ENCODE peak calls at places on chromosomes 4 and X, in eight cellular contexts. One of them, this sample, is unnamed.

GRCh38 chr4:39279416-39279815 is 86.7 kb downstream of the RFC1 start:
- DNase-seq in cardiac muscle cell: no peak
- DNase-seq in lower lobe of right lung: no peak
- DNase-seq in breast epithelium: no peak
- DNase-seq in OCI-LY7: no peak
- DNase-seq in neuronal stem cell: no peak
- DNase-seq in brain microvascular endothelial cell: no peak
- DNase-seq in endothelial cell of umbilical vein: no peak
- DNase-seq in this sample: no peak

GRCh38 chrX:39821011-39821708 is 276.6 kb downstream of the BCOR start:
- DNase-seq in cardiac muscle cell: peak; percentile 44
- DNase-seq in lower lobe of right lung: no peak
- DNase-seq in breast epithelium: no peak
- DNase-seq in OCI-LY7: no peak
- DNase-seq in neuronal stem cell: peak; percentile 51
- DNase-seq in brain microvascular endothelial cell: no peak
- DNase-seq in endothelial cell of umbilical vein: peak; percentile 13
- DNase-seq in this sample: no peak

GRCh38 chrX:66988331-66988730 is 349.5 kb upstream of the EDA2R start:
- DNase-seq in cardiac muscle cell: no peak
- DNase-seq in lower lobe of right lung: no peak
- DNase-seq in breast epithelium: no peak
- DNase-seq in OCI-LY7: no peak
- DNase-seq in neuronal stem cell: no peak
- DNase-seq in brain microvascular endothelial cell: no peak
- DNase-seq in endothelial cell of umbilical vein: no peak
- DNase-seq in this sample: no peak

GRCh38 chr4:172962564-172963353 is 205.9 kb upstream of the GALNT7 start:
- DNase-seq in cardiac muscle cell: no peak
- DNase-seq in lower lobe of right lung: no peak
- DNase-seq in breast epithelium: no peak
- DNase-seq in OCI-LY7: no peak
- DNase-seq in neuronal stem cell: no peak
- DNase-seq in brain microvascular endothelial cell: no peak
- DNase-seq in endothelial cell of umbilical vein: peak; percentile 84
- DNase-seq in this sample: no peak

GRCh38 chrX:9859711-9860555 is 73.7 kb downstream of the SHROOM2 start:
- DNase-seq in cardiac muscle cell: no peak
- DNase-seq in lower lobe of right lung: no peak
- DNase-seq in breast epithelium: no peak
- DNase-seq in OCI-LY7: no peak
- DNase-seq in neuronal stem cell: no peak
- DNase-seq in brain microvascular endothelial cell: peak; percentile 72
- DNase-seq in endothelial cell of umbilical vein: no peak
- DNase-seq in this sample: no peak

GRCh38 chr4:39232100-39232499 is 49.8 kb downstream of the WDR19 start:
- DNase-seq in cardiac muscle cell: no peak
- DNase-seq in lower lobe of right lung: no peak
- DNase-seq in breast epithelium: no peak
- DNase-seq in OCI-LY7: no peak
- DNase-seq in neuronal stem cell: no peak
- DNase-seq in brain microvascular endothelial cell: no peak
- DNase-seq in endothelial cell of umbilical vein: no peak
- DNase-seq in this sample: no peak

GRCh38 chr4:76589872-76590846 is 155.1 kb downstream of the SHROOM3 start:
- DNase-seq in cardiac muscle cell: peak; percentile 96
- DNase-seq in lower lobe of right lung: peak; percentile 81
- DNase-seq in breast epithelium: peak; percentile 63
- DNase-seq in OCI-LY7: no peak
- DNase-seq in neuronal stem cell: peak; percentile 87
- DNase-seq in brain microvascular endothelial cell: peak; percentile 96
- DNase-seq in endothelial cell of umbilical vein: no peak
- DNase-seq in this sample: no peak

GRCh38 chr4:156247470-156247869 is 293.8 kb upstream of the CTSO start:
- DNase-seq in cardiac muscle cell: no peak
- DNase-seq in lower lobe of right lung: no peak
- DNase-seq in breast epithelium: no peak
- DNase-seq in OCI-LY7: no peak
- DNase-seq in neuronal stem cell: no peak
- DNase-seq in brain microvascular endothelial cell: no peak
- DNase-seq in endothelial cell of umbilical vein: no peak
- DNase-seq in this sample: no peak

GRCh38 chr4:121706595-121707021 is 9.8 kb upstream of the ANXA5 start:
- DNase-seq in cardiac muscle cell: peak; percentile 87
- DNase-seq in lower lobe of right lung: no peak
- DNase-seq in breast epithelium: no peak
- DNase-seq in OCI-LY7: no peak
- DNase-seq in neuronal stem cell: no peak
- DNase-seq in brain microvascular endothelial cell: peak; percentile 76
- DNase-seq in endothelial cell of umbilical vein: no peak
- DNase-seq in this sample: no peak

GRCh38 chrX:57155171-57155570 is 18.0 kb upstream of the SPIN2A start:
- DNase-seq in cardiac muscle cell: no peak
- DNase-seq in lower lobe of right lung: no peak
- DNase-seq in breast epithelium: no peak
- DNase-seq in OCI-LY7: no peak
- DNase-seq in neuronal stem cell: no peak
- DNase-seq in brain microvascular endothelial cell: no peak
- DNase-seq in endothelial cell of umbilical vein: no peak
- DNase-seq in this sample: no peak

GRCh38 chr4:166896254-166896653 is 338.0 kb downstream of the SPOCK3 start:
- DNase-seq in cardiac muscle cell: no peak
- DNase-seq in lower lobe of right lung: no peak
- DNase-seq in breast epithelium: no peak
- DNase-seq in OCI-LY7: no peak
- DNase-seq in neuronal stem cell: no peak
- DNase-seq in brain microvascular endothelial cell: no peak
- DNase-seq in endothelial cell of umbilical vein: no peak
- DNase-seq in this sample: no peak

GRCh38 chrX:16559206-16559619 is 90.7 kb upstream of the S100G start:
- DNase-seq in cardiac muscle cell: no peak
- DNase-seq in lower lobe of right lung: no peak
- DNase-seq in breast epithelium: no peak
- DNase-seq in OCI-LY7: no peak
- DNase-seq in neuronal stem cell: no peak
- DNase-seq in brain microvascular endothelial cell: no peak
- DNase-seq in endothelial cell of umbilical vein: no peak
- DNase-seq in this sample: no peak

GRCh38 chr4:112082954-112083586 is 62.2 kb upstream of the FAM241A start:
- DNase-seq in cardiac muscle cell: peak; percentile 64
- DNase-seq in lower lobe of right lung: no peak
- DNase-seq in breast epithelium: no peak
- DNase-seq in OCI-LY7: no peak
- DNase-seq in neuronal stem cell: no peak
- DNase-seq in brain microvascular endothelial cell: peak; percentile 53
- DNase-seq in endothelial cell of umbilical vein: peak; percentile 99
- DNase-seq in this sample: no peak

GRCh38 chrX:56794831-56795230 is 65.8 kb downstream of the NBDY start:
- DNase-seq in cardiac muscle cell: no peak
- DNase-seq in lower lobe of right lung: no peak
- DNase-seq in breast epithelium: no peak
- DNase-seq in OCI-LY7: no peak
- DNase-seq in neuronal stem cell: no peak
- DNase-seq in brain microvascular endothelial cell: no peak
- DNase-seq in endothelial cell of umbilical vein: no peak
- DNase-seq in this sample: no peak

GRCh38 chr4:174553828-174554227 is 31.5 kb upstream of the HPGD start:
- DNase-seq in cardiac muscle cell: peak; percentile 29
- DNase-seq in lower lobe of right lung: no peak
- DNase-seq in breast epithelium: no peak
- DNase-seq in OCI-LY7: no peak
- DNase-seq in neuronal stem cell: no peak
- DNase-seq in brain microvascular endothelial cell: no peak
- DNase-seq in endothelial cell of umbilical vein: no peak
- DNase-seq in this sample: no peak

GRCh38 chrX:119008122-119008744 is 33.8 kb downstream of the LONRF3 start:
- DNase-seq in cardiac muscle cell: peak; percentile 50
- DNase-seq in lower lobe of right lung: no peak
- DNase-seq in breast epithelium: no peak
- DNase-seq in OCI-LY7: peak; percentile 16
- DNase-seq in neuronal stem cell: peak; percentile 1
- DNase-seq in brain microvascular endothelial cell: peak; percentile 20
- DNase-seq in endothelial cell of umbilical vein: peak; percentile 44
- DNase-seq in this sample: no peak

GRCh38 chrX:2500681-2501151 is at the start of the genes DHRSX and ZBED1:
- DNase-seq in cardiac muscle cell: peak; percentile 47
- DNase-seq in lower lobe of right lung: peak; percentile 62
- DNase-seq in breast epithelium: no peak
- DNase-seq in OCI-LY7: peak; percentile 69
- DNase-seq in neuronal stem cell: peak; percentile 56
- DNase-seq in brain microvascular endothelial cell: no peak
- DNase-seq in endothelial cell of umbilical vein: no peak
- DNase-seq in this sample: no peak

GRCh38 chr4:86940176-86940575 is 5.4 kb downstream of the AFF1 start:
- DNase-seq in cardiac muscle cell: no peak
- DNase-seq in lower lobe of right lung: no peak
- DNase-seq in breast epithelium: no peak
- DNase-seq in OCI-LY7: no peak
- DNase-seq in neuronal stem cell: no peak
- DNase-seq in brain microvascular endothelial cell: no peak
- DNase-seq in endothelial cell of umbilical vein: peak; percentile 52
- DNase-seq in this sample: no peak

GRCh38 chr4:86939123-86939522 is 4.3 kb downstream of the AFF1 start:
- DNase-seq in cardiac muscle cell: no peak
- DNase-seq in lower lobe of right lung: no peak
- DNase-seq in breast epithelium: no peak
- DNase-seq in OCI-LY7: peak; percentile 48
- DNase-seq in neuronal stem cell: no peak
- DNase-seq in brain microvascular endothelial cell: no peak
- DNase-seq in endothelial cell of umbilical vein: peak; percentile 75
- DNase-seq in this sample: no peak

GRCh38 chr4:86940920-86941460 is 6.2 kb downstream of the AFF1 start:
- DNase-seq in cardiac muscle cell: no peak
- DNase-seq in lower lobe of right lung: no peak
- DNase-seq in breast epithelium: no peak
- DNase-seq in OCI-LY7: no peak
- DNase-seq in neuronal stem cell: no peak
- DNase-seq in brain microvascular endothelial cell: no peak
- DNase-seq in endothelial cell of umbilical vein: no peak
- DNase-seq in this sample: no peak

GRCh38 chr4:86942185-86942666 is 7.4 kb downstream of the AFF1 start:
- DNase-seq in cardiac muscle cell: peak; percentile 54
- DNase-seq in lower lobe of right lung: no peak
- DNase-seq in breast epithelium: no peak
- DNase-seq in OCI-LY7: no peak
- DNase-seq in neuronal stem cell: no peak
- DNase-seq in brain microvascular endothelial cell: peak; percentile 62
- DNase-seq in endothelial cell of umbilical vein: peak; percentile 71
- DNase-seq in this sample: no peak

DNA sequence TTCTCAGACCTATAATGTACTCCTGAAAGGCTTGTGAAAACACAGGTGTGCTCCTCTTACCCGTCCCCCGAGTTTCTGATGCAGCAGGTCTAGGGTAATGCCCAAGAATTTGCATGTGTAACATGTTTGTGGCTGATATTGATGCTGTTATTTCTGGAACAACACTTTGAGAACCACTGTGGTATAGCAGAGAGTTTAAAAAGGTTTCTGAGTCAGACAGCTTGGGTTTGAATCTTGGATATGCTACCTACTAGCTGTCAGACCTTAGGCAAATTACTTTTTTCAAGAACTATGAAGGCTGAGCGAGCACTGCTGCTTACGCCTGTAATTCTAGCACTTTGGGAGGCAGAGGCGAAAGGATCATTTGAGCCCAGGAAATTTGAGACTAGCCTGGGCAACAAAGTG is 4.9 kb downstream of the AFF1 start:
- DNase-seq in cardiac muscle cell: no peak
- DNase-seq in lower lobe of right lung: no peak
- DNase-seq in breast epithelium: no peak
- DNase-seq in OCI-LY7: peak; percentile 90
- DNase-seq in neuronal stem cell: no peak
- DNase-seq in brain microvascular endothelial cell: no peak
- DNase-seq in endothelial cell of umbilical vein: peak; percentile 45
- DNase-seq in this sample: no peak
- H3K27ac ChIP-seq in cardiac muscle cell: no peak overlapping the region
- H3K27ac ChIP-seq in lower lobe of right lung: peak overlapping the region; percentile 61
- H3K27ac ChIP-seq in breast epithelium: peak overlapping the region; percentile 70
- H3K27ac ChIP-seq in OCI-LY7: peak overlapping the region; percentile 91
- H3K27ac ChIP-seq in neuronal stem cell: no peak overlapping the region
- H3K27ac ChIP-seq in brain microvascular endothelial cell: no peak overlapping the region
- H3K27ac ChIP-seq in endothelial cell of umbilical vein: peak overlapping the region; percentile 51
- H3K27ac ChIP-seq in this sample: peak overlapping the region; percentile 71

GRCh38 chr4:170395773-170396172 is 306.0 kb upstream of the AADAT start:
- DNase-seq in cardiac muscle cell: no peak
- DNase-seq in lower lobe of right lung: no peak
- DNase-seq in breast epithelium: no peak
- DNase-seq in OCI-LY7: no peak
- DNase-seq in neuronal stem cell: no peak
- DNase-seq in brain microvascular endothelial cell: no peak
- DNase-seq in endothelial cell of umbilical vein: no peak
- DNase-seq in this sample: no peak
- H3K4me3 ChIP-seq in cardiac muscle cell: no peak overlapping the region
- H3K4me3 ChIP-seq in lower lobe of right lung: no peak overlapping the region
- H3K4me3 ChIP-seq in breast epithelium: no peak overlapping the region
- H3K4me3 ChIP-seq in OCI-LY7: no peak overlapping the region
- H3K4me3 ChIP-seq in neuronal stem cell: no peak overlapping the region
- H3K4me3 ChIP-seq in brain microvascular endothelial cell: no peak overlapping the region
- H3K4me3 ChIP-seq in endothelial cell of umbilical vein: no peak overlapping the region
- H3K4me3 ChIP-seq in this sample: no peak overlapping the region

GRCh38 chr4:56531823-56532222 is 26.2 kb downstream of the ARL9 start:
- DNase-seq in cardiac muscle cell: peak; percentile 15
- DNase-seq in lower lobe of right lung: no peak
- DNase-seq in breast epithelium: no peak
- DNase-seq in OCI-LY7: no peak
- DNase-seq in neuronal stem cell: no peak
- DNase-seq in brain microvascular endothelial cell: no peak
- DNase-seq in endothelial cell of umbilical vein: no peak
- DNase-seq in this sample: no peak

GRCh38 chr4:56535915-56536314 is 30.3 kb downstream of the ARL9 start:
- DNase-seq in cardiac muscle cell: no peak
- DNase-seq in lower lobe of right lung: no peak
- DNase-seq in breast epithelium: no peak
- DNase-seq in OCI-LY7: no peak
- DNase-seq in neuronal stem cell: no peak
- DNase-seq in brain microvascular endothelial cell: no peak
- DNase-seq in endothelial cell of umbilical vein: no peak
- DNase-seq in this sample: no peak

GRCh38 chr4:56532239-56532638 is 26.6 kb downstream of the ARL9 start:
- DNase-seq in cardiac muscle cell: no peak
- DNase-seq in lower lobe of right lung: no peak
- DNase-seq in breast epithelium: no peak
- DNase-seq in OCI-LY7: no peak
- DNase-seq in neuronal stem cell: no peak
- DNase-seq in brain microvascular endothelial cell: no peak
- DNase-seq in endothelial cell of umbilical vein: no peak
- DNase-seq in this sample: no peak

GRCh38 chr4:56531149-56531770 is 25.7 kb downstream of the ARL9 start:
- DNase-seq in cardiac muscle cell: peak; percentile 11
- DNase-seq in lower lobe of right lung: no peak
- DNase-seq in breast epithelium: no peak
- DNase-seq in OCI-LY7: no peak
- DNase-seq in neuronal stem cell: no peak
- DNase-seq in brain microvascular endothelial cell: no peak
- DNase-seq in endothelial cell of umbilical vein: no peak
- DNase-seq in this sample: no peak

GRCh38 chr4:56530269-56531148 is 24.9 kb downstream of the ARL9 start:
- DNase-seq in cardiac muscle cell: peak; percentile 87
- DNase-seq in lower lobe of right lung: peak; percentile 87
- DNase-seq in breast epithelium: peak; percentile 75
- DNase-seq in OCI-LY7: no peak
- DNase-seq in neuronal stem cell: peak; percentile 82
- DNase-seq in brain microvascular endothelial cell: peak; percentile 85
- DNase-seq in endothelial cell of umbilical vein: peak; percentile 72
- DNase-seq in this sample: peak; percentile 63
- H3K27ac ChIP-seq in cardiac muscle cell: no peak overlapping the region
- H3K27ac ChIP-seq in lower lobe of right lung: no peak overlapping the region
- H3K27ac ChIP-seq in breast epithelium: no peak overlapping the region
- H3K27ac ChIP-seq in OCI-LY7: no peak overlapping the region
- H3K27ac ChIP-seq in neuronal stem cell: no peak overlapping the region
- H3K27ac ChIP-seq in brain microvascular endothelial cell: peak overlapping the region; percentile 29
- H3K27ac ChIP-seq in endothelial cell of umbilical vein: no peak overlapping the region
- H3K27ac ChIP-seq in this sample: no peak overlapping the region

GRCh38 chr4:143515905-143516304 is 2.4 kb downstream of the SMARCA5 start:
- DNase-seq in cardiac muscle cell: no peak
- DNase-seq in lower lobe of right lung: no peak
- DNase-seq in breast epithelium: no peak
- DNase-seq in OCI-LY7: no peak
- DNase-seq in neuronal stem cell: no peak
- DNase-seq in brain microvascular endothelial cell: no peak
- DNase-seq in endothelial cell of umbilical vein: no peak
- DNase-seq in this sample: no peak
- H3K4me3 ChIP-seq in cardiac muscle cell: peak overlapping the region; percentile 77
- H3K4me3 ChIP-seq in lower lobe of right lung: peak overlapping the region; percentile 83
- H3K4me3 ChIP-seq in breast epithelium: peak overlapping the region; percentile 10
- H3K4me3 ChIP-seq in OCI-LY7: peak overlapping the region; percentile 96
- H3K4me3 ChIP-seq in neuronal stem cell: peak overlapping the region; percentile 95
- H3K4me3 ChIP-seq in brain microvascular endothelial cell: peak overlapping the region; percentile 90
- H3K4me3 ChIP-seq in endothelial cell of umbilical vein: no peak overlapping the region
- H3K4me3 ChIP-seq in this sample: peak overlapping the region; percentile 77

This sample was measured in gastrocnemius medialis.